ENCODE peak calls at places on chromosomes 6 and 20, in eight cellular contexts. J, L, W, X, C, Q, Y and U are unnamed samples.

GRCh38 chr6:106558364-106558763 is 70.9 kb downstream of the RTN4IP1 start:
- DNase-seq in J (no peak), Y (no peak), W (no peak), C (no peak), X (no peak), Q (no peak), L (no peak), U (no peak)

GRCh38 chr20:25281541-25281991 is 33.7 kb downstream of the PYGB start:
- DNase-seq in X (no peak), W (no peak), J (peak), Q (no peak), C (peak), L (no peak), Y (no peak), U (peak)

GRCh38 chr6:17703256-17703694 is 3.5 kb downstream of the NUP153 start:
- DNase-seq in Q (peak), L (peak), Y (no peak), X (peak), C (peak), J (no peak), W (no peak), U (no peak)

GRCh38 chr6:158751192-158751591 is 68.0 kb downstream of the EZR start:
- DNase-seq in W (no peak), C (no peak), Q (no peak), X (no peak), J (peak), L (no peak), Y (no peak), U (no peak)

GRCh38 chr6:5471044-5471443 is 209.7 kb downstream of the FARS2 start:
- DNase-seq in L (peak), Y (no peak), Q (peak), X (peak), C (peak), W (peak), J (no peak), U (peak)

GRCh38 chr20:33697129-33697528 is 10.9 kb upstream of the E2F1 start:
- DNase-seq in J (peak), L (no peak), C (peak), Q (peak), X (no peak), Y (no peak), W (no peak), U (no peak)

GRCh38 chr6:32415521-32416019 is 8.6 kb upstream of the BTNL2 start:
- DNase-seq in C (peak), Q (peak), L (peak), Y (peak), X (peak), W (peak), J (peak), U (peak)

GRCh38 chr20:2022163-2022562 is 28.3 kb upstream of the PDYN start:
- DNase-seq in W (no peak), J (no peak), C (no peak), Y (no peak), L (no peak), X (peak), Q (no peak), U (no peak)

GRCh38 chr20:46827718-46828458 is 66.8 kb upstream of the EYA2 start:
- DNase-seq in J (peak), W (no peak), X (peak), L (no peak), Y (no peak), C (no peak), Q (no peak), U (no peak)

GRCh38 chr6:119237177-119237715 is 112.3 kb downstream of the MAN1A1 start:
- DNase-seq in Q (peak), L (no peak), W (no peak), X (no peak), C (no peak), J (no peak), Y (no peak), U (no peak)

GRCh38 chr6:28675600-28675999 is 149.9 kb downstream of the GPX5 start:
- DNase-seq in Q (no peak), L (peak), X (no peak), W (no peak), J (no peak), Y (no peak), C (no peak), U (no peak)

GRCh38 chr20:23870461-23870860 is 9.1 kb downstream of the CST5 start:
- DNase-seq in J (no peak), Q (no peak), X (no peak), L (no peak), W (no peak), C (no peak), Y (no peak), U (no peak)

GRCh38 chr6:112022749-112023148 is 31.2 kb upstream of the CCN6 start:
- DNase-seq in Y (no peak), X (no peak), L (no peak), C (no peak), J (no peak), Q (no peak), W (no peak), U (no peak)

GRCh38 chr20:11011653-11012052 is 337.9 kb upstream of the JAG1 start:
- DNase-seq in W (no peak), J (no peak), X (no peak), L (no peak), Y (no peak), C (no peak), Q (no peak), U (no peak)

GRCh38 chr20:11013801-11014200 is 340.0 kb upstream of the JAG1 start:
- DNase-seq in W (no peak), Q (no peak), J (no peak), X (peak), C (no peak), L (no peak), Y (no peak), U (no peak)

GRCh38 chr20:11008444-11008843 is 334.6 kb upstream of the JAG1 start:
- DNase-seq in Y (no peak), Q (no peak), L (no peak), C (no peak), J (no peak), X (no peak), W (no peak), U (no peak)

GRCh38 chr20:11015440-11015839 is 341.6 kb upstream of the JAG1 start:
- DNase-seq in Y (no peak), C (no peak), X (no peak), L (no peak), W (no peak), Q (no peak), J (no peak), U (no peak)

DNA sequence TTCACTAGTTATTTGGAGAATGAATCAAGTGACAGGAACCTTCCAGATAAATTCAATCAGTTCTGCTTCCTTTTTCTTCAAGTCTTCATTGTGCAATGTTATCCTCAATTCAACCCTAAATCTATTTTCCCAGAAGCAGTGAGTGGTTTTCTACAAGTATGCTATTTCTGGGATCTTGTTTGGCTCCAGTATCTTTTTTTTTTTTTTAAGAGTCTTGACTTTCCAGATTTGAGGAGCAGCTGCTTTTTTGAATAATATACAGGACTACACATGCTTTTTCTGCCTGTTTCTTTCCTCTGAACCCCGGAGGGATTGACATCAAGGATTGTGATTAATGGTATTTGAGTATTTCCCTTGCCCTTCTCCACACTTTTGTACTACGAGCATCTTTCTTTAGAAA is 339.2 kb upstream of the JAG1 start:
- DNase-seq in Y (no peak), W (no peak), C (no peak), X (peak), Q (peak), J (no peak), L (no peak), U (no peak)
- H3K4me3 ChIP-seq in Y (no peak), W (no peak), C (no peak), X (no peak), Q (no peak), J (no peak), L (no peak), U (no peak)

GRCh38 chr6:14144678-14145113 is 27.1 kb downstream of the CD83 start:
- DNase-seq in Q (peak), X (peak), Y (peak), J (peak), W (peak), L (peak), C (peak), U (peak)
- H3K4me3 ChIP-seq in Q (no peak), X (no peak), Y (no peak), J (no peak), W (no peak), L (no peak), C (no peak), U (no peak)

DNA sequence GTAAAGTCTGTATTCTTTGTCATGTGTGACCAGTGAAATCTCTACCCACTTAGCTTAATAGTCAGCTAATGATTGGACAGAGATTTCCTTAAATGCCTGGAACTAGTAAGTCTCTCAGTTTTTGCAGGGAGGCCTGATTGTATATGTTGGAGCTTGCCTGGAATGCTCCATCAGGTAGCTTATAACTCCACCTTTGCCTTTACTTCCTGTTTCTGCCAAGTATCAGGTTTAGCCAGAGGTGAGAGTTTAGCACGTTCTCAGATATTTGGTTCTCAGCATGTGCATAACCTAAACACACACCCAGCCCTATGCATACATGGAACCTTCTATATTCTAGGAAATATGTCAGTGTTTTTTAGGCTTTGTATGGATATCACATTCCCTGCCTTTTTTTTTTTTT is 435.3 kb downstream of the CDKAL1 start:
- DNase-seq in Q (no peak), L (no peak), W (no peak), X (no peak), Y (no peak), J (no peak), C (no peak), U (no peak)
- H3K4me3 ChIP-seq in Q (no peak), L (no peak), W (no peak), X (no peak), Y (no peak), J (no peak), C (no peak), U (no peak)

DNA sequence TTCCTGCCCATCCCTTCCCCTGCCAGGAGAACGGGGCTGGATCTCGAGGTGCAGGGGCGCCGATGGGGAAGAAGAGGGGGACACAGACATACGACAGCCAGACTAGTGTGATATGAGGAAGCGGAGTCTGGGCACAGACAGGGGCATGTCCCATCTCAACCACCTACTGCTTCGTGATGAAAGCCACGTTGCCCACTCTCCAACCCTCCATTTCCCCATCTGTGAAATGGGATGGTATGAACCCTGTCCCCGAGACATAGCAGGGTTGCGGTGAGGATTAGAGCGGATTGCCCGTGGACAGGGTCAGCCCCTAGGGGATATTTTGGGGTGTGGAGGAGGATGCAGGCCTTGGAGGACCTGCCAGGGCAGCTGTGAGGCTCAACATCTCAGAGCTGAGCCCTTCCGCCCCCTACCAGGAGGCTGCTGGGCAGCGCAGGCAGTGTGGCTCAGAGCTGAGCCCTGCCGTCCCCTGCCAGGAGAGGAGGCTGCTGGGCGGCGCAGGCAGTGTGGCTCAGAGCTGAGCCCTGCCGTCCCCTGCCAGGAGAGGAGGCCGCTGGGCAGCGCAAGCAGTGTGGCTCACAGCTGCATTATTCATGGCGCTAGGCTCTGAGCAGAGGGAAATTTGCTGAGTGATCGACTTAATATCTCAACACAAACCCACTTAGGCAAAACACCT is 71.7 kb downstream of the GRM4 start:
- DNase-seq in L (no peak), W (no peak), C (no peak), X (no peak), Y (no peak), J (no peak), Q (no peak), U (no peak)
- H3K4me3 ChIP-seq in L (no peak), W (no peak), C (no peak), X (no peak), Y (no peak), J (no peak), Q (no peak), U (no peak)

DNA sequence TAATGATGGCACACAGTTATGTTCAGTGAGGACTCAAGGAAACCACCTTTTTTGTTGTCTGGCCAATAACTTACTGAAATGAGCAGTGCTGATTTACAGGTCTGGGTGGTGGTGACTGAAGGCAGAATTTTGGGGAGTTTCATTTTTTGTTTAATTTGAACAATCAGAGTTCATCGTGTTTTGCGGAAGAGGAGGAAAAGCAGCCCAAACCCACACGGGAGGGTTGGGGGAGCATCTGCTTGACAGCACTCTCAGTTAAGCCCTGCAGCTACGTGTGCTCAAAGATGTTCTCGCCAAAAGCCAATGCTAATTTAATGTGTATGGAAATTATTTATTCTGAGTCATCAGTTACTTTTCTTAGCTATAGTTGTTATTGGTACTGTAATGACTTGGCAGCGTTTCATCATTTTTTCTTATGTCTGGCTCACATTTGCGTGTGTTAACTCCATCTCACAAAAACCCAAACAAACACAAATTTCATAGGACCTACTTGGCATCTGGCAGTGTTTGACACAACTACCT is 89.2 kb downstream of the UST start:
- DNase-seq in X (peak), W (no peak), J (no peak), Y (no peak), Q (peak), L (no peak), C (no peak), U (no peak)
- H3K4me3 ChIP-seq in X (no peak), W (no peak), J (no peak), Y (no peak), Q (no peak), L (no peak), C (no peak), U (no peak)

DNA sequence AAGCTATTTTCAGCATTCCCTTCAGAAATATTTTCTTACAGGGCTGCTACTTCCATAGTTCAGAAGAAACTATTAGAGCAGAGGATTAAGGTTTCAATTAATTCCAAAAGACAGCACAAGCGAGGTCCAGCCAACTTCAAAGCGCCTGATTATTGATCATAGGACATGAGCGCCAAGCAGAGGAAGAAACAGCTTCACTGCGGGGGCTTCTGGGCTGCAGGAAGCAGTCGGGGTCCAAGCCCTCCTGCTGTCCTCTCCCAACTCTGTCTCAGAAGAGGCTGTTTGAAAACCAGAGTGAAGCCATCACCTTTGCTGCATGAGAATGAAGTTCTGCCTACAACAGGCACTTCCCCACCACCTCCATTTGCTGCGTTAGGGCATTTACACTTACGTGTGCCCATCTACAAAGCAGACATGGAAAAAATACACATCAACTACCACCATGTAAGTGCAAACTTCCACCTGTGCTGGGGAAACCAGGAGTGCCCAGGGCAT is 23.9 kb downstream of the SUMO4 start:
- DNase-seq in Q (no peak), L (no peak), W (no peak), Y (no peak), C (no peak), J (no peak), X (no peak), U (no peak)
- H3K4me3 ChIP-seq in Q (no peak), L (no peak), W (no peak), Y (no peak), C (peak), J (no peak), X (no peak), U (no peak)

DNA sequence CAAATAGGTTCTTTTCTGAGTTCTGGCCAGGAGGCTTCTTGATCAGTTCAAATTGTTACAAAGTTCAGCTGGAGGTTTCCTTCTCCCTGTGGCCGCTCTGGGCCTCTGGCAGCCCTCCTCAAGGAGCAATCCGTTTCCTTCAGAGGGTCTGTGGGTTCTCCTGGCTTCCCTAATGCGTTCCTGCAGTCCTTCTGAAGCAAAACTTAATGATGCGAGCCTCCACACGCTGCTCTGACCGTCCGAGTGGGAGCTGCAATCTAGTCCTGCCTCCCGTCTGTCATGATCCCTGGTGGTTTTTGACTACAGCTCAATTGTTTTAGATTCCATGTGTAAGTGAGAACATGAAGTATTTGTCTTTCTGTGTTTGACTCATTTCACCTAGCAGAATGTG is 8.7 kb downstream of the DEFB132 start:
- DNase-seq in Y (no peak), W (no peak), Q (no peak), L (no peak), J (no peak), X (no peak), C (no peak), U (no peak)
- H3K4me3 ChIP-seq in Y (no peak), W (no peak), Q (no peak), L (no peak), J (no peak), X (no peak), C (peak), U (no peak)